ENCODE peak calls at places on chromosomes 6 and 20, in six cellular contexts. Z is kidney, S is IMR-90, E is fibroblast of lung, Q is heart right ventricle, F is neural progenitor cell. G is an unnamed sample.
A peak's percentile ranks its signal among the peaks of the same experiment; 100 is the strongest.

GRCh38 chr6:46677314-46677654 is 10.4 kb upstream of the TDRD6 start:
- DNase-seq in S (no peak), Z (no peak), F (peak; percentile 45), E (no peak), Q (no peak), G (no peak)

GRCh38 chr20:23244207-23244915 is 106.2 kb upstream of the NXT1 start:
- DNase-seq in E (no peak), Q (no peak), S (no peak), Z (no peak), F (no peak), G (no peak)

GRCh38 chr6:16337280-16337975 is 99.0 kb downstream of the GMPR start:
- DNase-seq in F (no peak), E (peak; percentile 93), S (peak; percentile 93), Z (peak; percentile 97), Q (peak; percentile 98), G (peak; percentile 96)

GRCh38 chr6:43277643-43278523 is 20.2 kb upstream of the SLC22A7 start:
- DNase-seq in Q (no peak), Z (no peak), F (peak; percentile 44), S (peak; percentile 10), E (peak; percentile 36), G (no peak)

GRCh38 chr6:20302168-20302567 is 89.9 kb upstream of the MBOAT1 start:
- DNase-seq in Q (no peak), Z (no peak), E (peak; percentile 2), S (no peak), F (no peak), G (no peak)

GRCh38 chr6:26478985-26479278 is 21.2 kb upstream of the BTN1A1 start:
- DNase-seq in E (no peak), F (no peak), S (no peak), Z (no peak), Q (no peak), G (no peak)

GRCh38 chr6:8588176-8588575 is 152.8 kb upstream of the SLC35B3 start:
- DNase-seq in E (no peak), Q (no peak), S (no peak), F (no peak), Z (no peak), G (no peak)

GRCh38 chr6:20789162-20789561 is 254.9 kb downstream of the CDKAL1 start:
- DNase-seq in S (peak; percentile 44), Q (no peak), F (no peak), Z (no peak), E (peak; percentile 23), G (no peak)

GRCh38 chr6:145705561-145705960 is 29.8 kb downstream of the EPM2A start:
- DNase-seq in Z (no peak), Q (no peak), S (peak; percentile 78), F (no peak), E (peak; percentile 51), G (no peak)

GRCh38 chr6:123841067-123841896 is 37.6 kb downstream of the NKAIN2 start:
- DNase-seq in S (no peak), Z (no peak), E (no peak), Q (no peak), F (no peak), G (no peak)

GRCh38 chr6:88984152-88984551 is 20.7 kb upstream of the RNGTT start:
- DNase-seq in F (no peak), E (no peak), Z (no peak), Q (no peak), S (no peak), G (no peak)

GRCh38 chr6:9537381-9537780 is 877.5 kb downstream of the TFAP2A start:
- DNase-seq in S (peak; percentile 25), E (peak; percentile 90), Q (no peak), Z (no peak), F (no peak), G (no peak)

GRCh38 chr6:27188885-27189418 is 58.5 kb upstream of the PRSS16 start:
- DNase-seq in E (peak; percentile 73), F (peak; percentile 91), Z (no peak), S (peak; percentile 83), Q (peak; percentile 59), G (peak; percentile 79)

GRCh38 chr6:5401845-5402738 is 140.8 kb downstream of the FARS2 start:
- DNase-seq in S (peak; percentile 37), F (peak; percentile 23), Q (no peak), E (no peak), Z (no peak), G (no peak)

GRCh38 chr6:168968228-168968627 is 285.4 kb downstream of the THBS2 start:
- DNase-seq in E (peak; percentile 91), Q (peak; percentile 46), Z (peak; percentile 73), S (peak; percentile 53), F (peak; percentile 7), G (peak; percentile 86)

GRCh38 chr20:6081236-6081635 is 27.4 kb upstream of the LRRN4 start:
- DNase-seq in F (no peak), Q (no peak), E (peak; percentile 51), Z (no peak), S (peak; percentile 52), G (no peak)

GRCh38 chr6:48736486-48737206 is 625.6 kb upstream of the PTCHD4 start:
- DNase-seq in F (no peak), Z (no peak), E (peak; percentile 91), Q (no peak), S (peak; percentile 90), G (no peak)

GRCh38 chr20:7673841-7674240 is 266.4 kb downstream of the HAO1 start:
- DNase-seq in Q (no peak), Z (no peak), E (peak; percentile 89), F (no peak), S (no peak), G (no peak)

GRCh38 chr20:1888796-1889463 is 6.3 kb upstream of the SIRPA start:
- DNase-seq in Z (peak; percentile 66), Q (no peak), S (peak; percentile 41), E (no peak), F (peak; percentile 43), G (peak; percentile 71)

GRCh38 chr20:1885940-1886693 is 9.1 kb upstream of the SIRPA start:
- DNase-seq in F (no peak), Q (no peak), Z (no peak), E (no peak), S (no peak), G (no peak)

GRCh38 chr20:1885254-1885653 is 10.0 kb upstream of the SIRPA start:
- DNase-seq in F (no peak), E (no peak), S (no peak), Z (no peak), Q (no peak), G (no peak)

GRCh38 chr20:1887756-1888155 is 7.5 kb upstream of the SIRPA start:
- DNase-seq in F (no peak), S (no peak), Z (no peak), E (no peak), Q (no peak), G (no peak)

GRCh38 chr20:1887321-1887720 is 7.9 kb upstream of the SIRPA start:
- DNase-seq in Q (no peak), E (no peak), S (no peak), Z (no peak), F (no peak), G (no peak)
- H3K4me1 ChIP-seq in Q (peaks cover 19% of the 10 kb centered on the region), E (no peaks in the 10 kb centered on the region), S (peaks cover 5% of the 10 kb centered on the region), Z (peaks cover 4% of the 10 kb centered on the region), F (peaks cover 23% of the 10 kb centered on the region), G (no peaks in the 10 kb centered on the region)

GRCh38 chr6:22470454-22471368 is 98.7 kb upstream of the HDGFL1 start:
- DNase-seq in S (peak; percentile 51), F (peak; percentile 33), E (peak; percentile 72), Z (no peak), Q (peak; percentile 72), G (no peak)
- TF ChIP-seq CTCF in S (peak; percentile 14), F (peak; percentile 46), E (peak; percentile 16), Z (no peak), Q (peak; percentile 11), G (no peak)

DNA sequence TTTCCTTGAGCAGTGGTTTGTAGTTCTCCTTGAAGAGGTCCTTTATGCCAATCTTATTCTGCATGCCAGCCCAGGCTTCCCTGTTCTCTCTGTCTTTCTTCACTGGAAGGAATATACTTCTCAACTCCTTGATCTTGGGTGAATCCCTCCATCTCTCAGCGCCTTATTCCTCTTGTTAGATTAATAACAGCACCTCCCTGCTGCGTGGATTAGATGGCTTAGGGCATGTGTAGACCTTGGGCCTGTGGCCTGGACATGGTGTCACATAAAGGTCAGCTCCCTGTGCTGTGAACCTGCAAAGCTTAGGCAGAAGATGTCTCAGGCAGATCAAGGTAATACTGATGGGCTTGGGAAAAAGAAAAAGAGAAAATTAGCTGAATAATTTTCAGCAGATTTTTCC is 18.3 kb downstream of the ZNF831 start:
- DNase-seq in Z (no peak), S (no peak), Q (no peak), E (no peak), F (no peak), G (no peak)
- H3K4me3 ChIP-seq in Z (no peak overlapping the region), S (no peak overlapping the region), Q (no peak overlapping the region), E (no peak overlapping the region), F (no peak overlapping the region), G (no peak overlapping the region)

DNA sequence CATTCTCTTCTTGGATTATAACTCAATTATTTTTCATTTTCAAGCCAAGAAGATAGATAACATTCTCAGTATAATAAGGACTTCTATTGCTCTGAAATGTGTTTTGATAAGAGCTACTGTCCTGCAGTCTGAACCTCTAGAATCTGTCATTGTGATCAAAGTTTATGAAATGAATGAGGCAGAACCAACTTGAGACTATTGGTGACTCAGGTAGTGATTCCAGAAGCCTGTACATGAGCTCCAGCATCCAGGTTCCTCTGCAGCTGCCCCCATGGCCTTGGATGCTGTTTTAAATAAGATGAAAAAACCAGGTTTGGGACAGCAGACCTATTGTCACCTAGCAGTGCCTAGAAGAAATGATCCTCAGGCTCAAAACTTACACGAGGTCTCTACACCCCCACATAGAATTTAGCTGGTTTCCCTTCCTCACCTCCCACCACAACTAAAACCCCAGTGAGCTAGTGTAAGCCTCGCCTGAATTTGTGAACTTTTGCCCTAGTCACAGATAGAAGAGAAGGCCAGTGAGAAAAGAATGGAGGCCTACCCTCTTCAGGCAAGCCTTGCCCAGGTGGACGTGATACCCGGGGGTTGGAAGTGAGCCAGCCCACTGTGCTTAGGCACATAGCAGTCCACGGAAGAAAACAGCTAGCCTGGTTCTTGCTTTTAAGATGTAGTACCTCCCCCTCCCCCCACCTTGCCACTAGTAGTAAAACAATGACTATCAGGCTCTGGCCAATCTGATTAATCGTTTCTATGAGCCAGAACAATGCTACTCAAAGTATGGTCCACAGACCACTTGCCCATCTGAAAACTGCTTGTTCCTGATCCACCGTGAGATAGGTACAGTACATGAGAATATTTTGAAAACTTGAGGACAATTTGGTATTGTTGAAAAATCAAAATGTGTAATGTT is 73.0 kb upstream of the SYNJ2 start:
- DNase-seq in Q (no peak), F (peak; percentile 34), Z (no peak), E (no peak), S (no peak), G (no peak)
- H3K4me1 ChIP-seq in Q (peaks cover 56% of the 10 kb centered on the region), F (peaks cover 21% of the 10 kb centered on the region), Z (no peaks in the 10 kb centered on the region), E (peaks cover 3% of the 10 kb centered on the region), S (peaks cover 7% of the 10 kb centered on the region), G (peaks cover 15% of the 10 kb centered on the region)

G was measured in sigmoid colon.